ENCODE peak calls at places on chromosome 15, in nine cellular contexts. H is WTC11, G is HuH-7, T is NCI-H510A treated with DMSO at 0.1 percent for 48 hours, J is iris pigment epithelial cell, E is amygdala, Z is choroid plexus epithelial cell, F is Caki2, S is NCI-H1436. U is an unnamed sample.

GRCh38 chr15:80615783-80616391 is 79.2 kb upstream of the ABHD17C start:
- DNase-seq in Z (peak; percentile 67), E (no peak), S (peak; percentile 86), T (peak; percentile 80), J (peak; percentile 83), H (no peak), F (no peak), G (no peak), U (no peak)

GRCh38 chr15:73677146-73677607 is 7.0 kb upstream of the CD276 start:
- DNase-seq in G (peak; percentile 71), S (peak; percentile 43), Z (peak; percentile 84), E (no peak), T (peak; percentile 16), H (peak; percentile 78), F (peak; percentile 44), J (peak; percentile 60), U (peak; percentile 26)

GRCh38 chr15:25859838-25860645 is 3.1 kb downstream of the ATP10A start:
- DNase-seq in G (no peak), F (no peak), T (no peak), E (no peak), J (no peak), Z (no peak), S (no peak), H (no peak), U (no peak)

GRCh38 chr15:57224664-57225063 is 151.6 kb upstream of the CGNL1 start:
- DNase-seq in F (no peak), G (no peak), H (no peak), J (peak; percentile 83), Z (peak; percentile 76), E (no peak), S (no peak), T (no peak), U (peak; percentile 29)

GRCh38 chr15:65244638-65245037 is 33.4 kb upstream of the CILP start:
- DNase-seq in T (no peak), S (no peak), Z (no peak), E (no peak), J (no peak), G (no peak), F (no peak), H (no peak), U (no peak)

GRCh38 chr15:100275641-100276040 is 66.1 kb downstream of the ADAMTS17 start:
- DNase-seq in T (no peak), Z (no peak), J (no peak), F (no peak), E (no peak), G (no peak), H (no peak), S (no peak), U (no peak)

GRCh38 chr15:38217181-38217580 is 35.5 kb upstream of the SPRED1 start:
- DNase-seq in S (no peak), T (no peak), G (no peak), F (no peak), E (no peak), H (no peak), Z (peak; percentile 87), J (peak; percentile 89), U (peak; percentile 52)

GRCh38 chr15:100244796-100245495 is 96.8 kb downstream of the ADAMTS17 start:
- DNase-seq in J (no peak), E (no peak), H (no peak), F (peak; percentile 8), G (no peak), S (no peak), Z (no peak), T (no peak), U (no peak)

GRCh38 chr15:87626835-87627234 is 629.7 kb downstream of the NTRK3 start:
- DNase-seq in G (no peak), H (no peak), S (no peak), F (no peak), E (no peak), T (no peak), J (no peak), Z (no peak), U (no peak)

GRCh38 chr15:83106994-83107840 is at the start of gene TM6SF1:
- DNase-seq in Z (peak; percentile 18), T (no peak), E (no peak), F (no peak), J (no peak), S (no peak), G (no peak), H (peak; percentile 26), U (no peak)

GRCh38 chr15:52334491-52335160 is 39.0 kb upstream of the MYO5C start:
- DNase-seq in T (no peak), J (peak; percentile 58), S (no peak), Z (peak; percentile 34), E (no peak), H (no peak), G (no peak), F (no peak), U (no peak)

GRCh38 chr15:75425966-75426500 is 25.5 kb downstream of the SIN3A start:
- DNase-seq in E (no peak), Z (no peak), T (no peak), F (no peak), J (no peak), H (no peak), G (no peak), S (no peak), U (no peak)

GRCh38 chr15:50860824-50861223 is 47.7 kb upstream of the AP4E1 start:
- DNase-seq in S (no peak), T (no peak), J (no peak), E (no peak), H (no peak), G (no peak), F (no peak), Z (no peak), U (no peak)

GRCh38 chr15:98727115-98728040 is 79.0 kb downstream of the IGF1R start:
- DNase-seq in E (no peak), H (peak; percentile 76), S (no peak), Z (peak; percentile 95), F (peak; percentile 95), J (peak; percentile 99), T (no peak), G (peak; percentile 75), U (peak; percentile 88)

GRCh38 chr15:93997071-93997658 is 234.2 kb upstream of the MCTP2 start:
- DNase-seq in H (no peak), Z (peak; percentile 35), E (no peak), T (no peak), J (peak; percentile 14), F (no peak), G (peak; percentile 9), S (no peak), U (no peak)

GRCh38 chr15:92451225-92451825 is 57.6 kb downstream of the ST8SIA2 start:
- DNase-seq in F (no peak), T (no peak), G (no peak), H (no peak), Z (peak; percentile 7), S (no peak), J (peak; percentile 31), E (no peak), U (peak; percentile 77)

GRCh38 chr15:36075333-36075732 is 504.1 kb upstream of the CDIN1 start:
- DNase-seq in T (no peak), E (no peak), S (no peak), G (no peak), H (no peak), F (no peak), J (no peak), Z (no peak), U (no peak)

GRCh38 chr15:31525988-31526665 is 199.5 kb downstream of the KLF13 start:
- DNase-seq in E (no peak), G (no peak), S (no peak), Z (no peak), F (no peak), J (no peak), T (no peak), H (no peak), U (no peak)

GRCh38 chr15:58267026-58267425 is 128.8 kb downstream of the AQP9 start:
- DNase-seq in E (no peak), S (no peak), T (no peak), G (no peak), Z (no peak), J (no peak), H (no peak), F (no peak), U (no peak)

GRCh38 chr15:78004919-78005634 is 72.4 kb downstream of the TBC1D2B start:
- DNase-seq in Z (peak; percentile 92), T (peak; percentile 77), J (peak; percentile 91), S (no peak), G (no peak), E (peak; percentile 78), H (no peak), F (no peak), U (no peak)

GRCh38 chr15:77580991-77581682 is 51.6 kb downstream of the LINGO1 start:
- DNase-seq in T (peak; percentile 6), J (no peak), Z (no peak), E (peak; percentile 74), G (no peak), H (no peak), S (peak; percentile 56), F (no peak), U (no peak)

GRCh38 chr15:67777773-67778172 is 47.5 kb upstream of the SKOR1 start:
- DNase-seq in S (no peak), E (no peak), H (no peak), G (no peak), T (no peak), F (no peak), Z (no peak), J (no peak), U (no peak)

GRCh38 chr15:38625886-38626285 is 61.3 kb upstream of the RASGRP1 start:
- DNase-seq in G (no peak), Z (no peak), T (no peak), J (no peak), S (no peak), E (no peak), F (no peak), H (no peak), U (no peak)

GRCh38 chr15:77644543-77645247 is 12.0 kb upstream of the LINGO1 start:
- DNase-seq in G (no peak), J (no peak), F (no peak), S (no peak), H (no peak), E (no peak), T (no peak), Z (no peak), U (no peak)

GRCh38 chr15:67685008-67685599 is 140.2 kb upstream of the SKOR1 start:
- DNase-seq in E (no peak), J (peak; percentile 34), G (no peak), F (peak; percentile 31), H (no peak), T (no peak), S (peak; percentile 28), Z (peak; percentile 58), U (no peak)

GRCh38 chr15:81859737-81860516 is 185.9 kb downstream of the MEX3B start:
- DNase-seq in H (no peak), S (no peak), F (no peak), Z (no peak), G (no peak), E (no peak), J (no peak), T (peak; percentile 85), U (no peak)

GRCh38 chr15:68316061-68316804 is 38.7 kb downstream of the FEM1B start:
- DNase-seq in H (peak; percentile 67), J (no peak), G (peak; percentile 77), F (no peak), S (no peak), T (peak; percentile 4), Z (peak; percentile 63), E (no peak), U (no peak)

GRCh38 chr15:65618575-65619109 is 3.1 kb upstream of the SLC24A1 start:
- DNase-seq in Z (no peak), S (no peak), G (no peak), T (no peak), J (no peak), E (no peak), H (no peak), F (no peak), U (no peak)

GRCh38 chr15:45573961-45574629 is 13.1 kb upstream of the BLOC1S6 start:
- DNase-seq in S (peak; percentile 11), F (peak; percentile 2), H (peak; percentile 92), E (no peak), G (no peak), J (no peak), T (no peak), Z (peak; percentile 27), U (no peak)

GRCh38 chr15:60546764-60547163 is 67.8 kb upstream of the ICE2 start:
- DNase-seq in T (no peak), Z (no peak), J (no peak), H (no peak), F (no peak), S (no peak), G (no peak), E (no peak), U (no peak)

GRCh38 chr15:43067717-43068461 is 37.9 kb downstream of the UBR1 start:
- DNase-seq in E (no peak), H (no peak), J (peak; percentile 14), S (no peak), Z (peak; percentile 20), F (no peak), G (no peak), T (no peak), U (no peak)